ENCODE peak calls at places on chromosome 20, in nine cellular contexts. One of them, this sample, is unnamed.
A peak's percentile ranks its signal among the peaks of the same experiment; 100 is the strongest.

GRCh38 chr20:50717974-50718761 is 13.2 kb upstream of the PARD6B start:
- DNase-seq in NCI-H187: no peak
- DNase-seq in choroid plexus epithelial cell: peak; percentile 62
- DNase-seq in NCI-H460: no peak
- DNase-seq in endothelial cell: no peak
- DNase-seq in CD8-positive, alpha-beta T cell: no peak
- DNase-seq in activated effector memory CD4-positive, alpha-beta T cell treated with anti-CD3 and anti-CD28 coated beads, Interleukin-2, amount 50 U/mL, for 16 hours: no peak
- DNase-seq in nephron progenitor cell: peak; percentile 38
- DNase-seq in HCT116: no peak
- DNase-seq in this sample: peak; percentile 30

GRCh38 chr20:6504826-6505225 is 262.7 kb upstream of the BMP2 start:
- DNase-seq in choroid plexus epithelial cell: no peak
- DNase-seq in endothelial cell: no peak
- DNase-seq in nephron progenitor cell: no peak
- DNase-seq in NCI-H187: no peak
- DNase-seq in CD8-positive, alpha-beta T cell: no peak
- DNase-seq in activated effector memory CD4-positive, alpha-beta T cell treated with anti-CD3 and anti-CD28 coated beads, Interleukin-2, amount 50 U/mL, for 16 hours: no peak
- DNase-seq in NCI-H460: no peak
- DNase-seq in HCT116: no peak
- DNase-seq in this sample: no peak

GRCh38 chr20:49945306-49945700 is 9.1 kb downstream of the RNF114 start:
- DNase-seq in HCT116: no peak
- DNase-seq in nephron progenitor cell: no peak
- DNase-seq in NCI-H187: no peak
- DNase-seq in endothelial cell: no peak
- DNase-seq in NCI-H460: no peak
- DNase-seq in choroid plexus epithelial cell: no peak
- DNase-seq in CD8-positive, alpha-beta T cell: no peak
- DNase-seq in activated effector memory CD4-positive, alpha-beta T cell treated with anti-CD3 and anti-CD28 coated beads, Interleukin-2, amount 50 U/mL, for 16 hours: no peak
- DNase-seq in this sample: no peak

GRCh38 chr20:5989539-5989938 is 39.1 kb downstream of the MCM8 start:
- DNase-seq in activated effector memory CD4-positive, alpha-beta T cell treated with anti-CD3 and anti-CD28 coated beads, Interleukin-2, amount 50 U/mL, for 16 hours: no peak
- DNase-seq in HCT116: no peak
- DNase-seq in endothelial cell: no peak
- DNase-seq in NCI-H460: no peak
- DNase-seq in CD8-positive, alpha-beta T cell: no peak
- DNase-seq in NCI-H187: no peak
- DNase-seq in nephron progenitor cell: no peak
- DNase-seq in choroid plexus epithelial cell: no peak
- DNase-seq in this sample: no peak

GRCh38 chr20:34165246-34165645 is 53.2 kb upstream of the EIF2S2 start:
- DNase-seq in choroid plexus epithelial cell: peak; percentile 29
- DNase-seq in NCI-H187: no peak
- DNase-seq in activated effector memory CD4-positive, alpha-beta T cell treated with anti-CD3 and anti-CD28 coated beads, Interleukin-2, amount 50 U/mL, for 16 hours: no peak
- DNase-seq in NCI-H460: no peak
- DNase-seq in HCT116: no peak
- DNase-seq in nephron progenitor cell: no peak
- DNase-seq in CD8-positive, alpha-beta T cell: no peak
- DNase-seq in endothelial cell: no peak
- DNase-seq in this sample: no peak

GRCh38 chr20:37384683-37385174 is 38.8 kb downstream of the SRC start:
- DNase-seq in NCI-H187: no peak
- DNase-seq in CD8-positive, alpha-beta T cell: peak; percentile 74
- DNase-seq in endothelial cell: peak; percentile 84
- DNase-seq in nephron progenitor cell: peak; percentile 85
- DNase-seq in choroid plexus epithelial cell: peak; percentile 35
- DNase-seq in activated effector memory CD4-positive, alpha-beta T cell treated with anti-CD3 and anti-CD28 coated beads, Interleukin-2, amount 50 U/mL, for 16 hours: peak; percentile 92
- DNase-seq in NCI-H460: peak; percentile 60
- DNase-seq in HCT116: no peak
- DNase-seq in this sample: peak; percentile 36

GRCh38 chr20:43320536-43320935 is 130.8 kb upstream of the PTPRT start:
- DNase-seq in HCT116: no peak
- DNase-seq in CD8-positive, alpha-beta T cell: no peak
- DNase-seq in NCI-H460: no peak
- DNase-seq in choroid plexus epithelial cell: no peak
- DNase-seq in nephron progenitor cell: no peak
- DNase-seq in endothelial cell: no peak
- DNase-seq in NCI-H187: no peak
- DNase-seq in activated effector memory CD4-positive, alpha-beta T cell treated with anti-CD3 and anti-CD28 coated beads, Interleukin-2, amount 50 U/mL, for 16 hours: no peak
- DNase-seq in this sample: no peak

GRCh38 chr20:2151805-2152727 is 50.4 kb downstream of the STK35 start:
- DNase-seq in choroid plexus epithelial cell: peak; percentile 51
- DNase-seq in activated effector memory CD4-positive, alpha-beta T cell treated with anti-CD3 and anti-CD28 coated beads, Interleukin-2, amount 50 U/mL, for 16 hours: no peak
- DNase-seq in nephron progenitor cell: no peak
- DNase-seq in NCI-H187: no peak
- DNase-seq in HCT116: no peak
- DNase-seq in NCI-H460: no peak
- DNase-seq in endothelial cell: no peak
- DNase-seq in CD8-positive, alpha-beta T cell: no peak
- DNase-seq in this sample: peak; percentile 81

GRCh38 chr20:48015136-48015925 is 230.1 kb upstream of the SULF2 start:
- DNase-seq in nephron progenitor cell: no peak
- DNase-seq in NCI-H187: no peak
- DNase-seq in HCT116: no peak
- DNase-seq in CD8-positive, alpha-beta T cell: no peak
- DNase-seq in endothelial cell: no peak
- DNase-seq in NCI-H460: no peak
- DNase-seq in choroid plexus epithelial cell: peak; percentile 45
- DNase-seq in activated effector memory CD4-positive, alpha-beta T cell treated with anti-CD3 and anti-CD28 coated beads, Interleukin-2, amount 50 U/mL, for 16 hours: no peak
- DNase-seq in this sample: no peak

GRCh38 chr20:35145141-35145564 is 2.0 kb downstream of the EDEM2 start:
- DNase-seq in NCI-H460: peak; percentile 76
- DNase-seq in endothelial cell: peak; percentile 14
- DNase-seq in activated effector memory CD4-positive, alpha-beta T cell treated with anti-CD3 and anti-CD28 coated beads, Interleukin-2, amount 50 U/mL, for 16 hours: no peak
- DNase-seq in choroid plexus epithelial cell: peak; percentile 84
- DNase-seq in nephron progenitor cell: no peak
- DNase-seq in NCI-H187: peak; percentile 9
- DNase-seq in CD8-positive, alpha-beta T cell: no peak
- DNase-seq in HCT116: peak; percentile 47
- DNase-seq in this sample: no peak

GRCh38 chr20:22536141-22536828 is 48.1 kb downstream of the FOXA2 start:
- DNase-seq in activated effector memory CD4-positive, alpha-beta T cell treated with anti-CD3 and anti-CD28 coated beads, Interleukin-2, amount 50 U/mL, for 16 hours: no peak
- DNase-seq in NCI-H460: no peak
- DNase-seq in HCT116: no peak
- DNase-seq in endothelial cell: no peak
- DNase-seq in choroid plexus epithelial cell: no peak
- DNase-seq in NCI-H187: no peak
- DNase-seq in nephron progenitor cell: no peak
- DNase-seq in CD8-positive, alpha-beta T cell: no peak
- DNase-seq in this sample: no peak

GRCh38 chr20:59395729-59396128 is 95.3 kb downstream of the EDN3 start:
- DNase-seq in activated effector memory CD4-positive, alpha-beta T cell treated with anti-CD3 and anti-CD28 coated beads, Interleukin-2, amount 50 U/mL, for 16 hours: no peak
- DNase-seq in CD8-positive, alpha-beta T cell: no peak
- DNase-seq in choroid plexus epithelial cell: no peak
- DNase-seq in NCI-H460: no peak
- DNase-seq in endothelial cell: no peak
- DNase-seq in HCT116: no peak
- DNase-seq in nephron progenitor cell: no peak
- DNase-seq in NCI-H187: no peak
- DNase-seq in this sample: no peak

GRCh38 chr20:47262365-47263013 is 94.0 kb downstream of the ZMYND8 start:
- DNase-seq in NCI-H187: peak; percentile 79
- DNase-seq in HCT116: no peak
- DNase-seq in nephron progenitor cell: no peak
- DNase-seq in choroid plexus epithelial cell: no peak
- DNase-seq in CD8-positive, alpha-beta T cell: no peak
- DNase-seq in endothelial cell: no peak
- DNase-seq in NCI-H460: no peak
- DNase-seq in activated effector memory CD4-positive, alpha-beta T cell treated with anti-CD3 and anti-CD28 coated beads, Interleukin-2, amount 50 U/mL, for 16 hours: no peak
- DNase-seq in this sample: no peak

GRCh38 chr20:5779071-5779470 is 28.9 kb downstream of the SHLD1 start:
- DNase-seq in choroid plexus epithelial cell: no peak
- DNase-seq in endothelial cell: no peak
- DNase-seq in activated effector memory CD4-positive, alpha-beta T cell treated with anti-CD3 and anti-CD28 coated beads, Interleukin-2, amount 50 U/mL, for 16 hours: no peak
- DNase-seq in HCT116: no peak
- DNase-seq in NCI-H187: no peak
- DNase-seq in CD8-positive, alpha-beta T cell: no peak
- DNase-seq in nephron progenitor cell: no peak
- DNase-seq in NCI-H460: no peak
- DNase-seq in this sample: no peak

GRCh38 chr20:36646678-36647077 is 682 bp upstream of the SLA2 start:
- DNase-seq in HCT116: no peak
- DNase-seq in nephron progenitor cell: no peak
- DNase-seq in endothelial cell: no peak
- DNase-seq in CD8-positive, alpha-beta T cell: no peak
- DNase-seq in activated effector memory CD4-positive, alpha-beta T cell treated with anti-CD3 and anti-CD28 coated beads, Interleukin-2, amount 50 U/mL, for 16 hours: no peak
- DNase-seq in choroid plexus epithelial cell: no peak
- DNase-seq in NCI-H460: no peak
- DNase-seq in NCI-H187: no peak
- DNase-seq in this sample: no peak

GRCh38 chr20:19314619-19315018 is 102.2 kb downstream of the SLC24A3 start:
- DNase-seq in HCT116: no peak
- DNase-seq in NCI-H460: no peak
- DNase-seq in CD8-positive, alpha-beta T cell: no peak
- DNase-seq in nephron progenitor cell: no peak
- DNase-seq in activated effector memory CD4-positive, alpha-beta T cell treated with anti-CD3 and anti-CD28 coated beads, Interleukin-2, amount 50 U/mL, for 16 hours: no peak
- DNase-seq in endothelial cell: no peak
- DNase-seq in choroid plexus epithelial cell: no peak
- DNase-seq in NCI-H187: no peak
- DNase-seq in this sample: no peak

GRCh38 chr20:50329981-50330503 is 139.4 kb downstream of the CEBPB start:
- DNase-seq in nephron progenitor cell: no peak
- DNase-seq in endothelial cell: no peak
- DNase-seq in NCI-H460: no peak
- DNase-seq in choroid plexus epithelial cell: no peak
- DNase-seq in activated effector memory CD4-positive, alpha-beta T cell treated with anti-CD3 and anti-CD28 coated beads, Interleukin-2, amount 50 U/mL, for 16 hours: no peak
- DNase-seq in CD8-positive, alpha-beta T cell: no peak
- DNase-seq in HCT116: no peak
- DNase-seq in NCI-H187: no peak
- DNase-seq in this sample: no peak

GRCh38 chr20:48597521-48598302 is 230.1 kb downstream of the PREX1 start:
- DNase-seq in nephron progenitor cell: no peak
- DNase-seq in choroid plexus epithelial cell: no peak
- DNase-seq in NCI-H187: no peak
- DNase-seq in HCT116: no peak
- DNase-seq in activated effector memory CD4-positive, alpha-beta T cell treated with anti-CD3 and anti-CD28 coated beads, Interleukin-2, amount 50 U/mL, for 16 hours: peak; percentile 54
- DNase-seq in endothelial cell: no peak
- DNase-seq in NCI-H460: no peak
- DNase-seq in CD8-positive, alpha-beta T cell: no peak
- DNase-seq in this sample: no peak

GRCh38 chr20:35447082-35447789 is 8.2 kb upstream of the CEP250 start:
- DNase-seq in nephron progenitor cell: peak; percentile 97
- DNase-seq in CD8-positive, alpha-beta T cell: peak; percentile 91
- DNase-seq in endothelial cell: peak; percentile 99
- DNase-seq in NCI-H460: peak; percentile 80
- DNase-seq in NCI-H187: peak; percentile 83
- DNase-seq in HCT116: peak; percentile 68
- DNase-seq in activated effector memory CD4-positive, alpha-beta T cell treated with anti-CD3 and anti-CD28 coated beads, Interleukin-2, amount 50 U/mL, for 16 hours: peak; percentile 96
- DNase-seq in choroid plexus epithelial cell: peak; percentile 86
- DNase-seq in this sample: peak; percentile 86

GRCh38 chr20:54473340-54473739 is 2.1 kb upstream of the DOK5 start:
- DNase-seq in activated effector memory CD4-positive, alpha-beta T cell treated with anti-CD3 and anti-CD28 coated beads, Interleukin-2, amount 50 U/mL, for 16 hours: no peak
- DNase-seq in choroid plexus epithelial cell: no peak
- DNase-seq in CD8-positive, alpha-beta T cell: no peak
- DNase-seq in endothelial cell: no peak
- DNase-seq in nephron progenitor cell: no peak
- DNase-seq in HCT116: no peak
- DNase-seq in NCI-H460: no peak
- DNase-seq in NCI-H187: no peak
- DNase-seq in this sample: no peak

GRCh38 chr20:50682065-50682464 is 9.3 kb downstream of the RIPOR3 start:
- DNase-seq in endothelial cell: no peak
- DNase-seq in CD8-positive, alpha-beta T cell: no peak
- DNase-seq in nephron progenitor cell: no peak
- DNase-seq in choroid plexus epithelial cell: no peak
- DNase-seq in activated effector memory CD4-positive, alpha-beta T cell treated with anti-CD3 and anti-CD28 coated beads, Interleukin-2, amount 50 U/mL, for 16 hours: no peak
- DNase-seq in NCI-H187: no peak
- DNase-seq in HCT116: no peak
- DNase-seq in NCI-H460: no peak
- DNase-seq in this sample: no peak

GRCh38 chr20:57717797-57718196 is 8.0 kb upstream of the PMEPA1 start:
- DNase-seq in NCI-H460: peak; percentile 53
- DNase-seq in HCT116: no peak
- DNase-seq in NCI-H187: no peak
- DNase-seq in choroid plexus epithelial cell: peak; percentile 8
- DNase-seq in activated effector memory CD4-positive, alpha-beta T cell treated with anti-CD3 and anti-CD28 coated beads, Interleukin-2, amount 50 U/mL, for 16 hours: no peak
- DNase-seq in CD8-positive, alpha-beta T cell: no peak
- DNase-seq in nephron progenitor cell: no peak
- DNase-seq in endothelial cell: no peak
- DNase-seq in this sample: peak; percentile 52

GRCh38 chr20:57387945-57388351 is 3.2 kb upstream of the RBM38 start:
- DNase-seq in HCT116: no peak
- DNase-seq in NCI-H187: no peak
- DNase-seq in activated effector memory CD4-positive, alpha-beta T cell treated with anti-CD3 and anti-CD28 coated beads, Interleukin-2, amount 50 U/mL, for 16 hours: peak; percentile 54
- DNase-seq in CD8-positive, alpha-beta T cell: no peak
- DNase-seq in endothelial cell: no peak
- DNase-seq in nephron progenitor cell: no peak
- DNase-seq in choroid plexus epithelial cell: no peak
- DNase-seq in NCI-H460: no peak
- DNase-seq in this sample: no peak

GRCh38 chr20:49323622-49324238 is 45.9 kb upstream of the ZNFX1 start:
- DNase-seq in choroid plexus epithelial cell: peak; percentile 85
- DNase-seq in nephron progenitor cell: no peak
- DNase-seq in endothelial cell: peak; percentile 42
- DNase-seq in NCI-H460: peak; percentile 46
- DNase-seq in CD8-positive, alpha-beta T cell: peak; percentile 16
- DNase-seq in NCI-H187: no peak
- DNase-seq in activated effector memory CD4-positive, alpha-beta T cell treated with anti-CD3 and anti-CD28 coated beads, Interleukin-2, amount 50 U/mL, for 16 hours: peak; percentile 62
- DNase-seq in HCT116: peak; percentile 34
- DNase-seq in this sample: peak; percentile 61

GRCh38 chr20:608970-609369 is 1.1 kb downstream of the TCF15 start:
- DNase-seq in endothelial cell: no peak
- DNase-seq in HCT116: no peak
- DNase-seq in CD8-positive, alpha-beta T cell: no peak
- DNase-seq in choroid plexus epithelial cell: no peak
- DNase-seq in NCI-H187: no peak
- DNase-seq in nephron progenitor cell: no peak
- DNase-seq in NCI-H460: no peak
- DNase-seq in activated effector memory CD4-positive, alpha-beta T cell treated with anti-CD3 and anti-CD28 coated beads, Interleukin-2, amount 50 U/mL, for 16 hours: no peak
- DNase-seq in this sample: no peak

GRCh38 chr20:10309326-10309725 is 90.7 kb downstream of the SNAP25 start:
- DNase-seq in endothelial cell: no peak
- DNase-seq in activated effector memory CD4-positive, alpha-beta T cell treated with anti-CD3 and anti-CD28 coated beads, Interleukin-2, amount 50 U/mL, for 16 hours: no peak
- DNase-seq in choroid plexus epithelial cell: peak; percentile 93
- DNase-seq in nephron progenitor cell: no peak
- DNase-seq in CD8-positive, alpha-beta T cell: no peak
- DNase-seq in HCT116: no peak
- DNase-seq in NCI-H460: no peak
- DNase-seq in NCI-H187: no peak
- DNase-seq in this sample: peak; percentile 80

GRCh38 chr20:16296933-16297332 is 276.3 kb downstream of the KIF16B start:
- DNase-seq in NCI-H187: no peak
- DNase-seq in choroid plexus epithelial cell: no peak
- DNase-seq in CD8-positive, alpha-beta T cell: no peak
- DNase-seq in HCT116: no peak
- DNase-seq in activated effector memory CD4-positive, alpha-beta T cell treated with anti-CD3 and anti-CD28 coated beads, Interleukin-2, amount 50 U/mL, for 16 hours: no peak
- DNase-seq in NCI-H460: no peak
- DNase-seq in endothelial cell: no peak
- DNase-seq in nephron progenitor cell: no peak
- DNase-seq in this sample: no peak

GRCh38 chr20:45835230-45836224 is 1.9 kb downstream of the SNX21 start:
- DNase-seq in CD8-positive, alpha-beta T cell: no peak
- DNase-seq in nephron progenitor cell: no peak
- DNase-seq in NCI-H187: no peak
- DNase-seq in activated effector memory CD4-positive, alpha-beta T cell treated with anti-CD3 and anti-CD28 coated beads, Interleukin-2, amount 50 U/mL, for 16 hours: no peak
- DNase-seq in NCI-H460: no peak
- DNase-seq in endothelial cell: no peak
- DNase-seq in choroid plexus epithelial cell: no peak
- DNase-seq in HCT116: no peak
- DNase-seq in this sample: peak; percentile 97

GRCh38 chr20:9939231-9939630 is 95.6 kb upstream of the ANKEF1 start:
- DNase-seq in endothelial cell: no peak
- DNase-seq in activated effector memory CD4-positive, alpha-beta T cell treated with anti-CD3 and anti-CD28 coated beads, Interleukin-2, amount 50 U/mL, for 16 hours: no peak
- DNase-seq in CD8-positive, alpha-beta T cell: no peak
- DNase-seq in choroid plexus epithelial cell: no peak
- DNase-seq in NCI-H187: no peak
- DNase-seq in nephron progenitor cell: no peak
- DNase-seq in NCI-H460: no peak
- DNase-seq in HCT116: no peak
- DNase-seq in this sample: no peak

This sample was measured in MG63.